ENCODE peak calls at places on chromosome 6, in eight cellular contexts. One of them, this sample, is unnamed.

GRCh38 chr6:138455746-138456392 is 43.4 kb downstream of the NHSL1 start:
- DNase-seq in neural progenitor cell: no peak
- DNase-seq in hepatocyte: no peak
- DNase-seq in GM23338: no peak
- DNase-seq in PC-3: peak
- DNase-seq in HCT116: peak
- DNase-seq in MM.1S: peak
- DNase-seq in SK-N-SH: no peak
- DNase-seq in this sample: peak

GRCh38 chr6:33123732-33124524 is 48.1 kb downstream of the HLA-DPB1 start:
- DNase-seq in neural progenitor cell: peak
- DNase-seq in hepatocyte: peak
- DNase-seq in GM23338: peak
- DNase-seq in PC-3: peak
- DNase-seq in HCT116: peak
- DNase-seq in MM.1S: peak
- DNase-seq in SK-N-SH: peak
- DNase-seq in this sample: peak

GRCh38 chr6:168022488-168023321 is 25.2 kb downstream of the KIF25 start:
- DNase-seq in neural progenitor cell: no peak
- DNase-seq in hepatocyte: no peak
- DNase-seq in GM23338: no peak
- DNase-seq in PC-3: no peak
- DNase-seq in HCT116: no peak
- DNase-seq in MM.1S: peak
- DNase-seq in SK-N-SH: no peak
- DNase-seq in this sample: no peak

GRCh38 chr6:116971959-116972358 is 94.9 kb downstream of the RFX6 start:
- DNase-seq in neural progenitor cell: peak
- DNase-seq in hepatocyte: peak
- DNase-seq in GM23338: peak
- DNase-seq in PC-3: peak
- DNase-seq in HCT116: peak
- DNase-seq in MM.1S: peak
- DNase-seq in SK-N-SH: peak
- DNase-seq in this sample: peak

GRCh38 chr6:45699663-45700062 is 316.0 kb downstream of the CLIC5 start:
- DNase-seq in neural progenitor cell: no peak
- DNase-seq in hepatocyte: no peak
- DNase-seq in GM23338: no peak
- DNase-seq in PC-3: no peak
- DNase-seq in HCT116: no peak
- DNase-seq in MM.1S: no peak
- DNase-seq in SK-N-SH: no peak
- DNase-seq in this sample: no peak

GRCh38 chr6:158161566-158162254 is 6.4 kb downstream of the SERAC1 start:
- DNase-seq in neural progenitor cell: no peak
- DNase-seq in hepatocyte: no peak
- DNase-seq in GM23338: peak
- DNase-seq in PC-3: no peak
- DNase-seq in HCT116: no peak
- DNase-seq in MM.1S: no peak
- DNase-seq in SK-N-SH: no peak
- DNase-seq in this sample: no peak

GRCh38 chr6:64681416-64682160 is 1025.4 kb downstream of the EYS start:
- DNase-seq in neural progenitor cell: no peak
- DNase-seq in hepatocyte: peak
- DNase-seq in GM23338: no peak
- DNase-seq in PC-3: no peak
- DNase-seq in HCT116: no peak
- DNase-seq in MM.1S: no peak
- DNase-seq in SK-N-SH: no peak
- DNase-seq in this sample: no peak

GRCh38 chr6:156786652-156787051 is 9.5 kb downstream of the ARID1B start:
- DNase-seq in neural progenitor cell: no peak
- DNase-seq in hepatocyte: no peak
- DNase-seq in GM23338: no peak
- DNase-seq in PC-3: no peak
- DNase-seq in HCT116: no peak
- DNase-seq in MM.1S: no peak
- DNase-seq in SK-N-SH: no peak
- DNase-seq in this sample: no peak

GRCh38 chr6:106056738-106057390 is 29.3 kb upstream of the PRDM1 start:
- DNase-seq in neural progenitor cell: no peak
- DNase-seq in hepatocyte: no peak
- DNase-seq in GM23338: no peak
- DNase-seq in PC-3: peak
- DNase-seq in HCT116: no peak
- DNase-seq in MM.1S: no peak
- DNase-seq in SK-N-SH: no peak
- DNase-seq in this sample: no peak

GRCh38 chr6:42984924-42985475 is 630 bp downstream of the PPP2R5D start:
- DNase-seq in neural progenitor cell: peak
- DNase-seq in hepatocyte: peak
- DNase-seq in GM23338: peak
- DNase-seq in PC-3: peak
- DNase-seq in HCT116: no peak
- DNase-seq in MM.1S: no peak
- DNase-seq in SK-N-SH: no peak
- DNase-seq in this sample: peak

GRCh38 chr6:104995989-104996617 is 39.2 kb downstream of the LIN28B start:
- DNase-seq in neural progenitor cell: no peak
- DNase-seq in hepatocyte: peak
- DNase-seq in GM23338: no peak
- DNase-seq in PC-3: peak
- DNase-seq in HCT116: no peak
- DNase-seq in MM.1S: peak
- DNase-seq in SK-N-SH: peak
- DNase-seq in this sample: no peak

GRCh38 chr6:108497883-108498282 is 62.8 kb upstream of the FOXO3 start:
- DNase-seq in neural progenitor cell: peak
- DNase-seq in hepatocyte: peak
- DNase-seq in GM23338: peak
- DNase-seq in PC-3: peak
- DNase-seq in HCT116: peak
- DNase-seq in MM.1S: peak
- DNase-seq in SK-N-SH: peak
- DNase-seq in this sample: peak

GRCh38 chr6:2688416-2689064 is 62.2 kb downstream of the MYLK4 start:
- DNase-seq in neural progenitor cell: no peak
- DNase-seq in hepatocyte: no peak
- DNase-seq in GM23338: no peak
- DNase-seq in PC-3: peak
- DNase-seq in HCT116: no peak
- DNase-seq in MM.1S: no peak
- DNase-seq in SK-N-SH: no peak
- DNase-seq in this sample: no peak

GRCh38 chr6:71531006-71531405 is 242.4 kb downstream of the OGFRL1 start:
- DNase-seq in neural progenitor cell: no peak
- DNase-seq in hepatocyte: no peak
- DNase-seq in GM23338: no peak
- DNase-seq in PC-3: no peak
- DNase-seq in HCT116: no peak
- DNase-seq in MM.1S: no peak
- DNase-seq in SK-N-SH: no peak
- DNase-seq in this sample: no peak

GRCh38 chr6:159973951-159974350 is 5.1 kb downstream of the IGF2R start:
- DNase-seq in neural progenitor cell: no peak
- DNase-seq in hepatocyte: no peak
- DNase-seq in GM23338: no peak
- DNase-seq in PC-3: peak
- DNase-seq in HCT116: no peak
- DNase-seq in MM.1S: peak
- DNase-seq in SK-N-SH: no peak
- DNase-seq in this sample: no peak

DNA sequence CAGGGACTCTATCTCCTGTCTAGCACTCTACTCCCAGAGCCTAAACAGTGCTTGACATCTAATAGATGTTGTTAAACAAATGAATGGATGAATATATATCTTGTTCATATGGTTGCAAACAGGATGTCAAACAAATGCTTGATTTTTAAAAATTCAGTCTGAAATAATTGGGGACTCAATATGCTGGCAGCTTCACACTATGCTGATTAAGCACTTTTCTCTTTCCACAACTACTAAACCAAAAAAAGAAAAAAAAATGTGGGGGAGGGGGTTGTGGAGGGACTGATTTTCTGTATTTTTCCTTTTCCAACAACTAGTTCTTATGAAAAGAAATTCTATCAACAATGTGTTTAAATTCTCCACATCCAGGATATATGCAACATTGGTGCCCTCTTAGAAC is 42.9 kb downstream of the SF3B5 start:
- DNase-seq in neural progenitor cell: no peak
- DNase-seq in hepatocyte: no peak
- DNase-seq in GM23338: no peak
- DNase-seq in PC-3: no peak
- DNase-seq in HCT116: no peak
- DNase-seq in MM.1S: no peak
- DNase-seq in SK-N-SH: no peak
- DNase-seq in this sample: no peak
- TF ChIP-seq CTCF in neural progenitor cell: no peak
- TF ChIP-seq CTCF in hepatocyte: no peak
- TF ChIP-seq CTCF in GM23338: no peak
- TF ChIP-seq CTCF in PC-3: no peak
- TF ChIP-seq CTCF in HCT116: no peak
- TF ChIP-seq CTCF in MM.1S: no peak
- TF ChIP-seq CTCF in SK-N-SH: no peak
- TF ChIP-seq CTCF in this sample: no peak

DNA sequence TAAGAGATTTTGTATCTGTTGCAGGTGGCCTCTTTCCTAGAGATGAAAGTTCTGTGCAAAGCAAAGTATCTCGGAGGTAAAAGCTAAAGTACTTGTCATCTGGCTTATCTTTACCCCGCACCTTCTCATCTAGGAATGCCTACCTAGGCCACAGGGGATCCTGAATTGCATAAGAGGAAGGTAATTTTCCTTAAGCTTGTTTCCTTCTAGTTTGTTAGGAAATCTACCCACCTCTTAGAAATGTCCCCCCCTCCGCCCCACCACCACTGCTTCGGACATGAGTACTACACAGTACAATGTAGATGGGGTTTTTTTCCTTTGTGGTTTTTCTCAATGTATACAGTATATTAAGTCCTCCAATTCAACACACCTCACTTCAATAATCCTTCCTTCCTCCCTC is 21.5 kb downstream of the FOXC1 start:
- DNase-seq in neural progenitor cell: no peak
- DNase-seq in hepatocyte: no peak
- DNase-seq in GM23338: no peak
- DNase-seq in PC-3: no peak
- DNase-seq in HCT116: peak
- DNase-seq in MM.1S: no peak
- DNase-seq in SK-N-SH: no peak
- DNase-seq in this sample: no peak
- TF ChIP-seq EZH2phosphoT487 in neural progenitor cell: no peak
- TF ChIP-seq EZH2phosphoT487 in hepatocyte: no peak
- TF ChIP-seq EZH2phosphoT487 in GM23338: no peak
- TF ChIP-seq EZH2phosphoT487 in PC-3: no peak
- TF ChIP-seq EZH2phosphoT487 in HCT116: no peak
- TF ChIP-seq EZH2phosphoT487 in MM.1S: no peak
- TF ChIP-seq EZH2phosphoT487 in SK-N-SH: no peak
- TF ChIP-seq EZH2phosphoT487 in this sample: no peak

GRCh38 chr6:152004036-152004566 is 196.6 kb downstream of the ESR1 start:
- DNase-seq in neural progenitor cell: no peak
- DNase-seq in hepatocyte: no peak
- DNase-seq in GM23338: no peak
- DNase-seq in PC-3: no peak
- DNase-seq in HCT116: no peak
- DNase-seq in MM.1S: peak
- DNase-seq in SK-N-SH: no peak
- DNase-seq in this sample: no peak

GRCh38 chr6:152001408-152001807 is 193.9 kb downstream of the ESR1 start:
- DNase-seq in neural progenitor cell: no peak
- DNase-seq in hepatocyte: no peak
- DNase-seq in GM23338: no peak
- DNase-seq in PC-3: no peak
- DNase-seq in HCT116: no peak
- DNase-seq in MM.1S: no peak
- DNase-seq in SK-N-SH: no peak
- DNase-seq in this sample: no peak

GRCh38 chr6:152002306-152002705 is 194.8 kb downstream of the ESR1 start:
- DNase-seq in neural progenitor cell: no peak
- DNase-seq in hepatocyte: no peak
- DNase-seq in GM23338: no peak
- DNase-seq in PC-3: no peak
- DNase-seq in HCT116: no peak
- DNase-seq in MM.1S: no peak
- DNase-seq in SK-N-SH: no peak
- DNase-seq in this sample: no peak

GRCh38 chr6:151999194-151999593 is 191.7 kb downstream of the ESR1 start:
- DNase-seq in neural progenitor cell: no peak
- DNase-seq in hepatocyte: no peak
- DNase-seq in GM23338: no peak
- DNase-seq in PC-3: peak
- DNase-seq in HCT116: no peak
- DNase-seq in MM.1S: no peak
- DNase-seq in SK-N-SH: no peak
- DNase-seq in this sample: no peak

GRCh38 chr6:151998784-151999183 is 191.3 kb downstream of the ESR1 start:
- DNase-seq in neural progenitor cell: no peak
- DNase-seq in hepatocyte: no peak
- DNase-seq in GM23338: no peak
- DNase-seq in PC-3: peak
- DNase-seq in HCT116: no peak
- DNase-seq in MM.1S: no peak
- DNase-seq in SK-N-SH: no peak
- DNase-seq in this sample: no peak
- H3K4me2 ChIP-seq in neural progenitor cell: no peak
- H3K4me2 ChIP-seq in hepatocyte: no peak
- H3K4me2 ChIP-seq in GM23338: no peak
- H3K4me2 ChIP-seq in PC-3: peak
- H3K4me2 ChIP-seq in HCT116: no peak
- H3K4me2 ChIP-seq in MM.1S: no peak
- H3K4me2 ChIP-seq in SK-N-SH: no peak
- H3K4me2 ChIP-seq in this sample: no peak

DNA sequence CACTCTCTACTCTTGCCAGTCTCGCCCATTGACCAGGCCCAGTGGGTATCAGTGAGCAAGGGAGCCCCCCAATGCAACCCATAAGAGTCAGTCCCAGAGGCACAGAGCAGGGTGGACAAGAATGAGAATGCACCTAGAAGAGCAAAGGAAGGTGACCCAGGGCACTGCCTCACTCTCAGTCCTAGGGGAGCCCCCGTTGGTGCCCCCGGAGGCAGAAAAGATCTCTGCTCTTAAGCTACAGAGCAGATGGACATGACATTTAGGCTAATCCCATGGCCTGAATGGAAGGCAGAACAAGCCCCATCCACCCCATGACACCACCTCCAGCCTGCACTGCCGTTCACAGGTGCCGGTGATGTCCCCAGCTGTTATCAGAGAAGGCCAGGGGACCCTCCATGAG is 50.7 kb upstream of the PLEKHG1 start:
- DNase-seq in neural progenitor cell: no peak
- DNase-seq in hepatocyte: no peak
- DNase-seq in GM23338: peak
- DNase-seq in PC-3: no peak
- DNase-seq in HCT116: no peak
- DNase-seq in MM.1S: no peak
- DNase-seq in SK-N-SH: no peak
- DNase-seq in this sample: peak
- TF ChIP-seq CTCF in neural progenitor cell: no peak
- TF ChIP-seq CTCF in hepatocyte: no peak
- TF ChIP-seq CTCF in GM23338: peak
- TF ChIP-seq CTCF in PC-3: no peak
- TF ChIP-seq CTCF in HCT116: no peak
- TF ChIP-seq CTCF in MM.1S: no peak
- TF ChIP-seq CTCF in SK-N-SH: no peak
- TF ChIP-seq CTCF in this sample: peak

GRCh38 chr6:165665384-165665672 is 2.3 kb upstream of the PDE10A start:
- DNase-seq in neural progenitor cell: no peak
- DNase-seq in hepatocyte: no peak
- DNase-seq in GM23338: no peak
- DNase-seq in PC-3: no peak
- DNase-seq in HCT116: no peak
- DNase-seq in MM.1S: no peak
- DNase-seq in SK-N-SH: no peak
- DNase-seq in this sample: no peak
- TF ChIP-seq EZH2phosphoT487 in neural progenitor cell: no peak
- TF ChIP-seq EZH2phosphoT487 in hepatocyte: peak
- TF ChIP-seq EZH2phosphoT487 in GM23338: no peak
- TF ChIP-seq EZH2phosphoT487 in PC-3: no peak
- TF ChIP-seq EZH2phosphoT487 in HCT116: no peak
- TF ChIP-seq EZH2phosphoT487 in MM.1S: no peak
- TF ChIP-seq EZH2phosphoT487 in SK-N-SH: no peak
- TF ChIP-seq EZH2phosphoT487 in this sample: no peak

This sample was measured in OCI-LY7.